ENCODE peak calls at places on chromosomes 5 and 9, in eight cellular contexts. One of them, this sample, is unnamed. For H3K4me1, the result is how much of the 10 kb centered on the place peaks cover.

GRCh38 chr5:1510631-1511030 is 13.1 kb downstream of the LPCAT1 start:
- DNase-seq in H1: no peak
- DNase-seq in mammary epithelial cell: no peak
- DNase-seq in osteoblast: peak
- DNase-seq in heart right ventricle: no peak
- DNase-seq in right atrium auricular region: peak
- DNase-seq in Caco-2: peak
- DNase-seq in OCI-LY7: no peak
- DNase-seq in this sample: no peak

GRCh38 chr5:38237681-38238080 is 20.7 kb upstream of the EGFLAM start:
- DNase-seq in H1: no peak
- DNase-seq in mammary epithelial cell: no peak
- DNase-seq in osteoblast: no peak
- DNase-seq in heart right ventricle: no peak
- DNase-seq in right atrium auricular region: no peak
- DNase-seq in Caco-2: no peak
- DNase-seq in OCI-LY7: no peak
- DNase-seq in this sample: no peak

GRCh38 chr5:39453606-39454005 is 28.8 kb upstream of the DAB2 start:
- DNase-seq in H1: no peak
- DNase-seq in mammary epithelial cell: no peak
- DNase-seq in osteoblast: peak
- DNase-seq in heart right ventricle: no peak
- DNase-seq in right atrium auricular region: no peak
- DNase-seq in Caco-2: no peak
- DNase-seq in OCI-LY7: no peak
- DNase-seq in this sample: no peak

GRCh38 chr9:88829276-88829675 is 162.0 kb upstream of the S1PR3 start:
- DNase-seq in H1: no peak
- DNase-seq in mammary epithelial cell: peak
- DNase-seq in osteoblast: no peak
- DNase-seq in heart right ventricle: no peak
- DNase-seq in right atrium auricular region: no peak
- DNase-seq in Caco-2: no peak
- DNase-seq in OCI-LY7: no peak
- DNase-seq in this sample: no peak

GRCh38 chr5:163682226-163682625 is 176.8 kb downstream of the MAT2B start:
- DNase-seq in H1: no peak
- DNase-seq in mammary epithelial cell: peak
- DNase-seq in osteoblast: no peak
- DNase-seq in heart right ventricle: no peak
- DNase-seq in right atrium auricular region: no peak
- DNase-seq in Caco-2: no peak
- DNase-seq in OCI-LY7: no peak
- DNase-seq in this sample: no peak

GRCh38 chr9:129613520-129614175 is 7.3 kb downstream of the C9orf50 start:
- DNase-seq in H1: no peak
- DNase-seq in mammary epithelial cell: no peak
- DNase-seq in osteoblast: no peak
- DNase-seq in heart right ventricle: no peak
- DNase-seq in right atrium auricular region: no peak
- DNase-seq in Caco-2: no peak
- DNase-seq in OCI-LY7: no peak
- DNase-seq in this sample: no peak

GRCh38 chr5:143002459-143003327 is 232.5 kb downstream of the ARHGAP26 start:
- DNase-seq in H1: no peak
- DNase-seq in mammary epithelial cell: peak
- DNase-seq in osteoblast: peak
- DNase-seq in heart right ventricle: peak
- DNase-seq in right atrium auricular region: no peak
- DNase-seq in Caco-2: no peak
- DNase-seq in OCI-LY7: peak
- DNase-seq in this sample: peak

GRCh38 chr9:69785757-69786156 is 25.9 kb upstream of the PTAR1 start:
- DNase-seq in H1: no peak
- DNase-seq in mammary epithelial cell: peak
- DNase-seq in osteoblast: no peak
- DNase-seq in heart right ventricle: no peak
- DNase-seq in right atrium auricular region: no peak
- DNase-seq in Caco-2: no peak
- DNase-seq in OCI-LY7: no peak
- DNase-seq in this sample: no peak

GRCh38 chr9:92254401-92255337 is 38.8 kb downstream of the IARS1 start:
- DNase-seq in H1: no peak
- DNase-seq in mammary epithelial cell: no peak
- DNase-seq in osteoblast: no peak
- DNase-seq in heart right ventricle: no peak
- DNase-seq in right atrium auricular region: no peak
- DNase-seq in Caco-2: no peak
- DNase-seq in OCI-LY7: no peak
- DNase-seq in this sample: no peak

GRCh38 chr9:138114501-138115245 is 237.1 kb downstream of the CACNA1B start:
- DNase-seq in H1: no peak
- DNase-seq in mammary epithelial cell: no peak
- DNase-seq in osteoblast: peak
- DNase-seq in heart right ventricle: no peak
- DNase-seq in right atrium auricular region: no peak
- DNase-seq in Caco-2: peak
- DNase-seq in OCI-LY7: no peak
- DNase-seq in this sample: no peak

GRCh38 chr5:35009657-35010056 is 38.1 kb downstream of the AGXT2 start:
- DNase-seq in H1: no peak
- DNase-seq in mammary epithelial cell: no peak
- DNase-seq in osteoblast: no peak
- DNase-seq in heart right ventricle: no peak
- DNase-seq in right atrium auricular region: no peak
- DNase-seq in Caco-2: no peak
- DNase-seq in OCI-LY7: no peak
- DNase-seq in this sample: no peak

GRCh38 chr5:127936439-127936972 is 147.1 kb upstream of the SLC12A2 start:
- DNase-seq in H1: no peak
- DNase-seq in mammary epithelial cell: peak
- DNase-seq in osteoblast: no peak
- DNase-seq in heart right ventricle: no peak
- DNase-seq in right atrium auricular region: no peak
- DNase-seq in Caco-2: no peak
- DNase-seq in OCI-LY7: no peak
- DNase-seq in this sample: no peak

DNA sequence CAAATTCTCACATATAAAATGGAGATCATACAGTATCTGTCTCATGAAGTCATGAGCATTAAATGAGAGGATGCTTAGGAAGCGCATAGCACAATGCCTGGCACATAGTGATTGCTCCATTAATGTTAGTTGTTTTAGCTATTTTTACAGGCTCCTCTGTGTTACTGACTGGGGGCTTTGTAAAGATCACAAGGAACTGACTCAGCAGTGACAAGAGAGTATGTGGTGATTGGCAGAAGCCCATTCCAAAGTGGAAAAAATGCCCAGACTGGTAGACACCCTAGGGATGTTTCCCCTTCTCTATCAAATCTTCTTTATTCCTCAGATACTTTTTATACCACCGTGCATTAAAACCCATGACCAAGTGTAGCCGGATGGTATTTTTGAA is 33.5 kb downstream of the ABLIM3 start:
- DNase-seq in H1: no peak
- DNase-seq in mammary epithelial cell: no peak
- DNase-seq in osteoblast: no peak
- DNase-seq in heart right ventricle: no peak
- DNase-seq in right atrium auricular region: no peak
- DNase-seq in Caco-2: no peak
- DNase-seq in OCI-LY7: no peak
- DNase-seq in this sample: no peak
- H3K4me1 ChIP-seq in H1: under half
- H3K4me1 ChIP-seq in mammary epithelial cell: under half
- H3K4me1 ChIP-seq in osteoblast: under half
- H3K4me1 ChIP-seq in heart right ventricle: half or more
- H3K4me1 ChIP-seq in right atrium auricular region: under half
- H3K4me1 ChIP-seq in Caco-2: under half
- H3K4me1 ChIP-seq in OCI-LY7: under half
- H3K4me1 ChIP-seq in this sample: under half

GRCh38 chr9:3124006-3124405 is 280.1 kb upstream of the PUM3 start:
- DNase-seq in H1: peak
- DNase-seq in mammary epithelial cell: no peak
- DNase-seq in osteoblast: no peak
- DNase-seq in heart right ventricle: no peak
- DNase-seq in right atrium auricular region: no peak
- DNase-seq in Caco-2: no peak
- DNase-seq in OCI-LY7: no peak
- DNase-seq in this sample: no peak

DNA sequence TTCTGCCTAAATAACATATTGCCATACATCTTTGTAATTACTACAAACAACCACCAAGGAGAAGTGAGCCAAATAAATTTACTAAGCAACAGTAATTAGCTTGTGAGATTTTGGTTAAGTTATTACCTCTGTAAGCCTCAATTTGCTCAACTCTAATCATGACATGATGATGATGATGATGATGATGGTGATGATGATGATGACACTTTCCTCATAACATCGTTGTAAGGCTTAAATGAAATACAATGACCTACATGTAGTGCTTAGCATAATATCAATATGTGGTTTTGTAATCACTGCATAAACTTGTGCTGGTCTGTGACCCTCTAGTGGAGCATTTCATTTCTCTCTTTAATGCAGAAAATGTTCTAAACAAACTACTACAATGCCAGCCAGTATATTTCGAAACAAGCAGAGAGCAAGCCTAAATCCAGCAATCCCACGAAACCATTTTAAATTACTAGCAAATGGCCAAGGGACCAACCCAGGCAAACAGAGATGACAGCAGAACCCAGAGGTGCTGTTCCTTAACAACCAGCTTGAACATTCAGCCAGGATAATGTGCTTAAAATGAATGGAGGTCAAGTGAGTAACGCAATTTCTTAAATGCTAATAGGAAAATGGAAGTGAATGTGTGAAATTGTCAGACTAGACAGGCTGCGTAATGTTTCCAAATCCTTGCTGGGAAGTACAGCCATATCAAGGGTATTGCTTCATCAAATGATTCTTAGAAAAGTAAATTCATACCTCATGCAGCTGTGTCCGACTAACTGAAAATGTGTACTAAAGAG is 281.9 kb upstream of the PUM3 start:
- DNase-seq in H1: no peak
- DNase-seq in mammary epithelial cell: no peak
- DNase-seq in osteoblast: no peak
- DNase-seq in heart right ventricle: no peak
- DNase-seq in right atrium auricular region: no peak
- DNase-seq in Caco-2: no peak
- DNase-seq in OCI-LY7: no peak
- DNase-seq in this sample: no peak
- H3K4me3 ChIP-seq in H1: no peak
- H3K4me3 ChIP-seq in mammary epithelial cell: no peak
- H3K4me3 ChIP-seq in osteoblast: no peak
- H3K4me3 ChIP-seq in heart right ventricle: no peak
- H3K4me3 ChIP-seq in right atrium auricular region: no peak
- H3K4me3 ChIP-seq in Caco-2: no peak
- H3K4me3 ChIP-seq in OCI-LY7: no peak
- H3K4me3 ChIP-seq in this sample: no peak

GRCh38 chr9:37029304-37029775 is 4.7 kb downstream of the PAX5 start:
- DNase-seq in H1: no peak
- DNase-seq in mammary epithelial cell: no peak
- DNase-seq in osteoblast: peak
- DNase-seq in heart right ventricle: no peak
- DNase-seq in right atrium auricular region: no peak
- DNase-seq in Caco-2: no peak
- DNase-seq in OCI-LY7: peak
- DNase-seq in this sample: no peak

GRCh38 chr9:37026936-37027581 is 7.0 kb downstream of the PAX5 start:
- DNase-seq in H1: no peak
- DNase-seq in mammary epithelial cell: no peak
- DNase-seq in osteoblast: peak
- DNase-seq in heart right ventricle: no peak
- DNase-seq in right atrium auricular region: no peak
- DNase-seq in Caco-2: no peak
- DNase-seq in OCI-LY7: peak
- DNase-seq in this sample: no peak

GRCh38 chr9:37027582-37028424 is 6.3 kb downstream of the PAX5 start:
- DNase-seq in H1: peak
- DNase-seq in mammary epithelial cell: peak
- DNase-seq in osteoblast: peak
- DNase-seq in heart right ventricle: peak
- DNase-seq in right atrium auricular region: no peak
- DNase-seq in Caco-2: peak
- DNase-seq in OCI-LY7: peak
- DNase-seq in this sample: peak

GRCh38 chr9:37029776-37030590 is 4.1 kb downstream of the PAX5 start:
- DNase-seq in H1: no peak
- DNase-seq in mammary epithelial cell: peak
- DNase-seq in osteoblast: peak
- DNase-seq in heart right ventricle: no peak
- DNase-seq in right atrium auricular region: no peak
- DNase-seq in Caco-2: no peak
- DNase-seq in OCI-LY7: peak
- DNase-seq in this sample: no peak

GRCh38 chr9:37028425-37029031 is 5.5 kb downstream of the PAX5 start:
- DNase-seq in H1: no peak
- DNase-seq in mammary epithelial cell: no peak
- DNase-seq in osteoblast: peak
- DNase-seq in heart right ventricle: no peak
- DNase-seq in right atrium auricular region: no peak
- DNase-seq in Caco-2: no peak
- DNase-seq in OCI-LY7: peak
- DNase-seq in this sample: no peak
- H3K4me1 ChIP-seq in H1: under half
- H3K4me1 ChIP-seq in mammary epithelial cell: under half
- H3K4me1 ChIP-seq in osteoblast: under half
- H3K4me1 ChIP-seq in heart right ventricle: under half
- H3K4me1 ChIP-seq in right atrium auricular region: under half
- H3K4me1 ChIP-seq in Caco-2: under half
- H3K4me1 ChIP-seq in OCI-LY7: half or more
- H3K4me1 ChIP-seq in this sample: half or more

GRCh38 chr5:11903614-11904269 is 504 bp downstream of the CTNND2 start:
- DNase-seq in H1: no peak
- DNase-seq in mammary epithelial cell: no peak
- DNase-seq in osteoblast: peak
- DNase-seq in heart right ventricle: no peak
- DNase-seq in right atrium auricular region: no peak
- DNase-seq in Caco-2: no peak
- DNase-seq in OCI-LY7: no peak
- DNase-seq in this sample: no peak

GRCh38 chr5:11904270-11904906 is at the start of gene CTNND2:
- DNase-seq in H1: peak
- DNase-seq in mammary epithelial cell: peak
- DNase-seq in osteoblast: no peak
- DNase-seq in heart right ventricle: peak
- DNase-seq in right atrium auricular region: no peak
- DNase-seq in Caco-2: no peak
- DNase-seq in OCI-LY7: no peak
- DNase-seq in this sample: no peak

GRCh38 chr5:11906495-11906894 is 2.2 kb upstream of the CTNND2 start:
- DNase-seq in H1: no peak
- DNase-seq in mammary epithelial cell: no peak
- DNase-seq in osteoblast: no peak
- DNase-seq in heart right ventricle: no peak
- DNase-seq in right atrium auricular region: no peak
- DNase-seq in Caco-2: no peak
- DNase-seq in OCI-LY7: no peak
- DNase-seq in this sample: no peak

GRCh38 chr5:11903121-11903613 is 1.1 kb downstream of the CTNND2 start:
- DNase-seq in H1: no peak
- DNase-seq in mammary epithelial cell: no peak
- DNase-seq in osteoblast: peak
- DNase-seq in heart right ventricle: peak
- DNase-seq in right atrium auricular region: no peak
- DNase-seq in Caco-2: no peak
- DNase-seq in OCI-LY7: no peak
- DNase-seq in this sample: no peak

GRCh38 chr5:11905209-11905608 is 963 bp upstream of the CTNND2 start:
- DNase-seq in H1: no peak
- DNase-seq in mammary epithelial cell: no peak
- DNase-seq in osteoblast: no peak
- DNase-seq in heart right ventricle: no peak
- DNase-seq in right atrium auricular region: no peak
- DNase-seq in Caco-2: no peak
- DNase-seq in OCI-LY7: no peak
- DNase-seq in this sample: no peak
- H3K4me3 ChIP-seq in H1: no peak
- H3K4me3 ChIP-seq in mammary epithelial cell: no peak
- H3K4me3 ChIP-seq in osteoblast: no peak
- H3K4me3 ChIP-seq in heart right ventricle: no peak
- H3K4me3 ChIP-seq in right atrium auricular region: no peak
- H3K4me3 ChIP-seq in Caco-2: no peak
- H3K4me3 ChIP-seq in OCI-LY7: no peak
- H3K4me3 ChIP-seq in this sample: no peak